ENCODE peak calls at places on chromosome 3, in four cellular contexts. Y is HCT116, P is K562, U is SK-N-SH. S is an unnamed sample.

GRCh38 chr3:194296832-194297666 is 54.1 kb downstream of the CPN2 start:
- DNase-seq in Y (peak), P (no peak), U (no peak), S (peak)

GRCh38 chr3:128052831-128053419 is 688 bp downstream of the SEC61A1 start:
- DNase-seq in U (no peak), P (no peak), Y (no peak), S (peak)

GRCh38 chr3:135907422-135908165 is 57.9 kb upstream of the PPP2R3A start:
- DNase-seq in U (no peak), Y (no peak), P (no peak), S (no peak)

GRCh38 chr3:186217820-186218164 is 108.9 kb upstream of the ETV5 start:
- DNase-seq in U (no peak), P (no peak), Y (no peak), S (peak)

GRCh38 chr3:149315694-149316093 is 17.7 kb downstream of the TM4SF18 start:
- DNase-seq in P (no peak), U (no peak), Y (no peak), S (no peak)

GRCh38 chr3:102979682-102980378 is 545.0 kb downstream of the ZPLD1 start:
- DNase-seq in P (no peak), Y (peak), U (peak), S (no peak)

GRCh38 chr3:48747015-48747615 is 30.1 kb upstream of the IP6K2 start:
- DNase-seq in Y (no peak), U (no peak), P (no peak), S (peak)

GRCh38 chr3:183375787-183376186 is 52.6 kb downstream of the MCF2L2 start:
- DNase-seq in P (no peak), U (no peak), Y (no peak), S (no peak)

GRCh38 chr3:11555823-11556222 is 87.9 kb downstream of the VGLL4 start:
- DNase-seq in P (no peak), Y (no peak), U (no peak), S (no peak)

GRCh38 chr3:39150803-39151631 is 2.4 kb downstream of the CSRNP1 start:
- DNase-seq in U (peak), Y (no peak), P (peak), S (peak)

GRCh38 chr3:149581681-149582349 is 76.0 kb downstream of the WWTR1 start:
- DNase-seq in U (no peak), P (no peak), Y (peak), S (no peak)

GRCh38 chr3:72237679-72238320 is 452.9 kb upstream of the PROK2 start:
- DNase-seq in P (no peak), U (no peak), Y (no peak), S (no peak)

GRCh38 chr3:47772788-47773187 is 8.9 kb downstream of the SMARCC1 start:
- DNase-seq in U (no peak), P (no peak), Y (no peak), S (no peak)

GRCh38 chr3:89947357-89947954 is 840.0 kb downstream of the EPHA3 start:
- DNase-seq in U (no peak), P (no peak), Y (no peak), S (no peak)

GRCh38 chr3:89950772-89951171 is 843.4 kb downstream of the EPHA3 start:
- DNase-seq in Y (no peak), U (no peak), P (no peak), S (no peak)

GRCh38 chr3:89948008-89948407 is 840.6 kb downstream of the EPHA3 start:
- DNase-seq in P (no peak), U (no peak), Y (no peak), S (no peak)

DNA sequence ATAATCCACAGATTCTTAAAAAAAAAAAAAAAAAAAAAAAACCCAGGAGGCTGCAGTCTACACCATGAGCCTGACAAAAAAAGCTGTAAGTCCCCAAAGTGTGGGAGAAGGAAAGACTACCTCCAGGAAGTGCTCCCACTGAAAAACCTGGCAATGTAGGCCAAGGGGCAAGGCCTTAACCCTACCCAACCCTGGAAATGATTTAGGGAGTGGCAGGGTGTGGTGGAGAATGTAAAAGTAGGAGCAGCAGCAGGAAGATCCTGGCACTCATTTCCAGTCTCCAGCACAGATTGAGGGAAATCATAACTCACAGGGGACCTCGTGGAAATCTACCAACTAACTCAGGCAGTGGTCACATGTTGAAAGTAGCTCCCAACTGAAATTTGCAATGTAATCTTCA is 839.4 kb downstream of the EPHA3 start:
- DNase-seq in Y (no peak), P (no peak), U (no peak), S (no peak)
- TF ChIP-seq ELF1 in Y (no peak), P (no peak), U (no peak), S (no peak)

GRCh38 chr3:15693340-15693739 is 91.8 kb downstream of the BTD start:
- DNase-seq in Y (no peak), P (no peak), U (no peak), S (no peak)
- TF ChIP-seq ELF1 in Y (no peak), P (no peak), U (no peak), S (no peak)

GRCh38 chr3:59451041-59451763 is 401.4 kb upstream of the CFAP20DC start:
- DNase-seq in U (no peak), P (no peak), Y (no peak), S (no peak)

GRCh38 chr3:59444676-59445075 is 394.9 kb upstream of the CFAP20DC start:
- DNase-seq in Y (no peak), P (no peak), U (no peak), S (no peak)

GRCh38 chr3:59443618-59444292 is 393.9 kb upstream of the CFAP20DC start:
- DNase-seq in Y (no peak), U (no peak), P (no peak), S (no peak)

GRCh38 chr3:59444293-59444671 is 394.5 kb upstream of the CFAP20DC start:
- DNase-seq in P (no peak), U (no peak), Y (no peak), S (no peak)

GRCh38 chr3:59446775-59447465 is 397.1 kb upstream of the CFAP20DC start:
- DNase-seq in U (no peak), Y (no peak), P (no peak), S (no peak)
- TF ChIP-seq ELF1 in U (no peak), Y (no peak), P (no peak), S (no peak)

GRCh38 chr3:115648559-115648958 is 25.2 kb downstream of the GAP43 start:
- DNase-seq in U (no peak), P (no peak), Y (no peak), S (no peak)
- TF ChIP-seq ELF1 in U (no peak), P (no peak), Y (no peak), S (no peak)